ENCODE peak calls at places on chromosomes 16 and 17, in five cellular contexts. S is activated CD4-positive, alpha-beta T cell treated with anti-CD3 and anti-CD28 coated beads, Interleukin-2, amount 50 U/mL, for 48 hours; G is right cardiac atrium; Q is cardiac fibroblast; I is transverse colon. F is an unnamed sample.

GRCh38 chr17:30921544-30922196 is at the start of gene ADAP2:
- DNase-seq in S (no peak), G (peak), Q (no peak), I (peak), F (no peak)

GRCh38 chr17:27362503-27362902 is 68.6 kb downstream of the WSB1 start:
- DNase-seq in S (no peak), G (no peak), Q (no peak), I (no peak), F (no peak)

GRCh38 chr16:50751528-50751927 is 9.6 kb downstream of the CYLD start:
- DNase-seq in S (no peak), G (no peak), Q (no peak), I (no peak), F (no peak)

GRCh38 chr17:75488693-75489510 is 26.4 kb downstream of the CASKIN2 start:
- DNase-seq in S (no peak), G (no peak), Q (no peak), I (no peak), F (no peak)

GRCh38 chr16:47713225-47713595 is 252.1 kb downstream of the PHKB start:
- DNase-seq in S (peak), G (peak), Q (peak), I (no peak), F (no peak)

GRCh38 chr17:49459401-49459984 is 35.6 kb upstream of the NGFR start:
- DNase-seq in S (no peak), G (no peak), Q (no peak), I (no peak), F (no peak)

GRCh38 chr16:527015-527903 is at the start of gene CAPN15:
- DNase-seq in S (peak), G (peak), Q (peak), I (peak), F (peak)

GRCh38 chr17:67289174-67289876 is 44.3 kb upstream of the HELZ start:
- DNase-seq in S (no peak), G (peak), Q (peak), I (peak), F (peak)

GRCh38 chr17:74394977-74395376 is 27.7 kb downstream of the GPR142 start:
- DNase-seq in S (no peak), G (no peak), Q (no peak), I (peak), F (no peak)

GRCh38 chr17:28880572-28880945 is 17.0 kb downstream of the FLOT2 start:
- DNase-seq in S (no peak), G (no peak), Q (no peak), I (no peak), F (no peak)

GRCh38 chr17:13395872-13396271 is 205.9 kb downstream of the HS3ST3A1 start:
- DNase-seq in S (no peak), G (no peak), Q (peak), I (no peak), F (no peak)

GRCh38 chr17:27502526-27503324 is 46.5 kb downstream of the KSR1 start:
- DNase-seq in S (no peak), G (peak), Q (peak), I (no peak), F (no peak)

GRCh38 chr17:2057714-2058520 is 3.0 kb downstream of the HIC1 start:
- DNase-seq in S (peak), G (no peak), Q (peak), I (no peak), F (peak)

GRCh38 chr17:1627987-1628855 is at the start of gene SLC43A2:
- DNase-seq in S (peak), G (peak), Q (peak), I (peak), F (peak)

GRCh38 chr17:81440511-81441244 is 45.4 kb downstream of the BAHCC1 start:
- DNase-seq in S (peak), G (no peak), Q (no peak), I (no peak), F (no peak)

GRCh38 chr16:70706948-70707465 is 21.2 kb upstream of the MTSS2 start:
- DNase-seq in S (no peak), G (no peak), Q (peak), I (no peak), F (peak)

GRCh38 chr16:30767767-30768465 is 5.8 kb downstream of the RNF40 start:
- DNase-seq in S (no peak), G (no peak), Q (no peak), I (no peak), F (no peak)

GRCh38 chr17:4548721-4549531 is 6.3 kb downstream of the MYBBP1A start:
- DNase-seq in S (no peak), G (no peak), Q (no peak), I (no peak), F (no peak)

GRCh38 chr17:7083592-7083991 is 3.5 kb upstream of the CLEC10A start:
- DNase-seq in S (no peak), G (no peak), Q (peak), I (no peak), F (no peak)

GRCh38 chr16:86895609-86896008 is 317.3 kb downstream of the FOXL1 start:
- DNase-seq in S (no peak), G (no peak), Q (no peak), I (no peak), F (no peak)

GRCh38 chr16:84759061-84759460 is 59.3 kb downstream of the USP10 start:
- DNase-seq in S (no peak), G (no peak), Q (no peak), I (no peak), F (no peak)

GRCh38 chr17:20010099-20010863 is 1.1 kb downstream of the SPECC1 start:
- DNase-seq in S (peak), G (peak), Q (peak), I (peak), F (peak)

GRCh38 chr17:30005709-30006320 is 64.4 kb downstream of the EFCAB5 start:
- DNase-seq in S (no peak), G (no peak), Q (peak), I (no peak), F (no peak)

GRCh38 chr17:78454346-78454745 is 75.9 kb downstream of the PGS1 start:
- DNase-seq in S (no peak), G (no peak), Q (no peak), I (no peak), F (no peak)

GRCh38 chr16:29664133-29664912 is 1.3 kb downstream of the SPN start:
- DNase-seq in S (peak), G (no peak), Q (no peak), I (peak), F (no peak)

GRCh38 chr16:11181889-11182279 is 74.1 kb downstream of the SOCS1 start:
- DNase-seq in S (peak), G (no peak), Q (no peak), I (peak), F (no peak)

GRCh38 chr16:23679274-23679985 is 741 bp downstream of the PLK1 start:
- DNase-seq in S (peak), G (no peak), Q (peak), I (peak), F (no peak)

GRCh38 chr17:12977008-12977751 is 40.6 kb downstream of the ELAC2 start:
- DNase-seq in S (no peak), G (no peak), Q (peak), I (no peak), F (no peak)

GRCh38 chr17:76014100-76014924 is 12.8 kb downstream of the EVPL start:
- DNase-seq in S (peak), G (peak), Q (peak), I (peak), F (peak)

GRCh38 chr16:31862761-31863160 is 10.8 kb upstream of the ZNF267 start:
- DNase-seq in S (no peak), G (no peak), Q (no peak), I (no peak), F (no peak)

GRCh38 chr16:85570735-85571562 is 42.2 kb upstream of the GSE1 start:
- DNase-seq in S (no peak), G (peak), Q (no peak), I (peak), F (no peak)

GRCh38 chr16:67613808-67614207 is 31.1 kb upstream of the CARMIL2 start:
- DNase-seq in S (peak), G (no peak), Q (no peak), I (no peak), F (no peak)

GRCh38 chr16:6096931-6097665 is 999.5 kb upstream of the EEF2KMT start:
- DNase-seq in S (no peak), G (no peak), Q (no peak), I (no peak), F (no peak)

GRCh38 chr17:63405741-63406261 is 40.3 kb downstream of the CYB561 start:
- DNase-seq in S (no peak), G (no peak), Q (peak), I (no peak), F (no peak)

F was measured in uterus.